ENCODE peak calls at places on chromosomes 16 and 17, in seven cellular contexts. V is effector memory CD8-positive, alpha-beta T cell; R is GM13976; O is psoas muscle; U is GM06990; S is AG04450; G is IMR-90. A is an unnamed sample.

GRCh38 chr17:77120866-77121265 is 19.9 kb upstream of the SEC14L1 start:
- DNase-seq in O (no peak), R (no peak), G (no peak), S (no peak), V (no peak), U (no peak), A (no peak)

GRCh38 chr17:81509048-81509686 is 3.4 kb downstream of the ACTG1 start:
- DNase-seq in G (no peak), O (no peak), R (no peak), V (no peak), S (no peak), U (no peak), A (no peak)

GRCh38 chr17:70503449-70503848 is 334.1 kb downstream of the KCNJ2 start:
- DNase-seq in R (no peak), S (no peak), O (no peak), U (no peak), V (no peak), G (no peak), A (no peak)

GRCh38 chr16:57284206-57284951 is at the start of gene PLLP:
- DNase-seq in V (peak; percentile 27), U (peak; percentile 55), R (peak; percentile 81), O (no peak), G (peak; percentile 8), S (no peak), A (no peak)

GRCh38 chr16:19014456-19014855 is 30.7 kb downstream of the TMC7 start:
- DNase-seq in O (no peak), V (no peak), U (no peak), R (no peak), S (no peak), G (no peak), A (no peak)

GRCh38 chr16:65947951-65948350 is 418.5 kb upstream of the CDH5 start:
- DNase-seq in S (no peak), O (no peak), R (no peak), V (no peak), U (no peak), G (no peak), A (no peak)

GRCh38 chr17:20941872-20942271 is 100.9 kb downstream of the USP22 start:
- DNase-seq in S (no peak), V (no peak), U (no peak), O (no peak), G (no peak), R (no peak), A (no peak)

GRCh38 chr16:50497592-50497991 is 50.6 kb upstream of the NKD1 start:
- DNase-seq in O (no peak), S (no peak), G (peak; percentile 13), U (no peak), V (no peak), R (no peak), A (no peak)

GRCh38 chr17:4840893-4841242 is 7.7 kb downstream of the MINK1 start:
- DNase-seq in U (no peak), O (no peak), S (no peak), R (no peak), V (no peak), G (no peak), A (no peak)

GRCh38 chr16:31107465-31107867 is 720 bp upstream of the BCKDK start:
- DNase-seq in S (no peak), R (peak; percentile 78), G (no peak), O (no peak), V (no peak), U (no peak), A (no peak)

GRCh38 chr17:14201087-14201486 is 35.6 kb downstream of the CDRT15 start:
- DNase-seq in G (peak; percentile 8), O (no peak), S (no peak), U (no peak), R (no peak), V (no peak), A (no peak)

GRCh38 chr16:16992986-16993783 is 477.6 kb downstream of the XYLT1 start:
- DNase-seq in U (no peak), V (no peak), O (no peak), G (no peak), R (no peak), S (no peak), A (no peak)

GRCh38 chr17:4950075-4950756 is 703 bp upstream of the ENO3 start:
- DNase-seq in R (no peak), S (no peak), O (peak; percentile 77), G (no peak), U (no peak), V (peak; percentile 39), A (no peak)

GRCh38 chr17:81870155-81870977 is 771 bp downstream of the ARHGDIA start:
- DNase-seq in G (peak; percentile 69), R (no peak), U (peak; percentile 63), O (peak; percentile 53), V (peak; percentile 41), S (no peak), A (no peak)

GRCh38 chr17:40091691-40092397 is 8.5 kb downstream of the NR1D1 start:
- DNase-seq in V (no peak), S (no peak), R (no peak), O (peak; percentile 59), U (no peak), G (no peak), A (no peak)

GRCh38 chr16:14509055-14509454 is 121.0 kb downstream of the PARN start:
- DNase-seq in G (peak; percentile 45), O (no peak), V (no peak), R (no peak), U (no peak), S (no peak), A (no peak)

GRCh38 chr17:81493198-81494038 is 19.2 kb downstream of the ACTG1 start:
- DNase-seq in V (no peak), S (no peak), R (no peak), G (no peak), U (no peak), O (no peak), A (no peak)

GRCh38 chr17:78806451-78806850 is 24.4 kb upstream of the CYTH1 start:
- DNase-seq in G (no peak), V (no peak), S (no peak), O (no peak), U (no peak), R (no peak), A (no peak)

GRCh38 chr16:84751947-84752346 is 52.1 kb downstream of the USP10 start:
- DNase-seq in V (no peak), U (peak; percentile 52), G (no peak), R (peak; percentile 60), O (no peak), S (no peak), A (no peak)

GRCh38 chr17:64984776-64985521 is 65.7 kb upstream of the LRRC37A3 start:
- DNase-seq in O (no peak), V (peak; percentile 45), S (no peak), R (no peak), G (peak; percentile 23), U (no peak), A (peak; percentile 65)

GRCh38 chr16:4936991-4937781 is at the start of gene PPL:
- DNase-seq in O (peak; percentile 67), R (peak; percentile 90), V (no peak), S (no peak), U (peak; percentile 40), G (no peak), A (peak; percentile 91)

GRCh38 chr17:69367298-69367697 is 40.4 kb upstream of the ABCA5 start:
- DNase-seq in G (no peak), V (no peak), O (no peak), U (peak; percentile 9), R (peak; percentile 28), S (no peak), A (no peak)

GRCh38 chr16:88131966-88132365 is 180.7 kb downstream of the BANP start:
- DNase-seq in O (no peak), U (no peak), S (no peak), G (no peak), R (no peak), V (no peak), A (no peak)

GRCh38 chr17:36463916-36464764 is 22.3 kb upstream of the ZNHIT3 start:
- DNase-seq in R (peak; percentile 81), O (peak; percentile 53), G (peak; percentile 67), U (peak; percentile 48), V (peak; percentile 25), S (no peak), A (peak; percentile 32)

GRCh38 chr17:44820631-44821196 is 9.4 kb downstream of the GJC1 start:
- DNase-seq in R (no peak), V (no peak), U (no peak), G (peak; percentile 91), S (peak; percentile 67), O (no peak), A (no peak)

GRCh38 chr16:71489122-71489521 is at the start of gene ZNF19:
- DNase-seq in R (no peak), G (no peak), V (no peak), S (no peak), U (no peak), O (no peak), A (no peak)

GRCh38 chr17:34981538-34982241 is 1.4 kb downstream of the LIG3 start:
- DNase-seq in G (peak; percentile 47), U (no peak), O (no peak), R (no peak), S (no peak), V (no peak), A (no peak)

GRCh38 chr17:45397796-45398195 is 34.9 kb downstream of the ARHGAP27 start:
- DNase-seq in U (no peak), O (no peak), S (no peak), R (no peak), G (no peak), V (no peak), A (no peak)

GRCh38 chr17:1561420-1562177 is 993 bp downstream of the PITPNA start:
- DNase-seq in V (peak; percentile 22), U (peak; percentile 49), O (peak; percentile 37), S (no peak), R (peak; percentile 74), G (no peak), A (no peak)

GRCh38 chr17:82814834-82815233 is 25.0 kb downstream of the ZNF750 start:
- DNase-seq in R (no peak), O (no peak), G (no peak), S (no peak), V (no peak), U (no peak), A (no peak)